ENCODE peak calls at places on chromosomes 13 and 19, in ten cellular contexts. D is K562; P is ovary; I is fibroblast of lung; S is neural progenitor cell; Y is effector memory CD4-positive, alpha-beta T cell; M is H1; R is SK-N-SH; L is cardiac muscle cell; X is adrenal gland. E is an unnamed sample.

GRCh38 chr13:20825476-20825875 is 51.7 kb upstream of the EEF1AKMT1 start:
- DNase-seq in D (no peak), P (no peak), I (peak; percentile 90), S (no peak), Y (no peak), M (no peak), R (no peak), L (no peak), X (no peak), E (no peak)

GRCh38 chr19:17749912-17750317 is 1.4 kb upstream of the FCHO1 start:
- DNase-seq in D (peak; percentile 45), P (no peak), I (no peak), S (no peak), Y (no peak), M (no peak), R (no peak), L (no peak), X (no peak), E (no peak)

GRCh38 chr19:48489608-48490216 is 20.5 kb downstream of the CYTH2 start:
- DNase-seq in D (peak; percentile 78), P (no peak), I (no peak), S (peak; percentile 85), Y (peak; percentile 60), M (peak; percentile 67), R (peak; percentile 88), L (peak; percentile 83), X (peak; percentile 78), E (peak; percentile 68)

GRCh38 chr19:35122687-35123551 is 7.3 kb downstream of the FXYD3 start:
- DNase-seq in D (no peak), P (no peak), I (no peak), S (peak; percentile 59), Y (no peak), M (no peak), R (no peak), L (no peak), X (no peak), E (peak; percentile 51)

GRCh38 chr13:64075543-64076271 is 2660.1 kb upstream of the PCDH20 start:
- DNase-seq in D (peak; percentile 64), P (no peak), I (no peak), S (no peak), Y (no peak), M (no peak), R (no peak), L (no peak), X (no peak), E (peak; percentile 95)

GRCh38 chr13:93875527-93875926 is 604.0 kb downstream of the DCT start:
- DNase-seq in D (no peak), P (no peak), I (peak; percentile 67), S (no peak), Y (no peak), M (no peak), R (no peak), L (no peak), X (no peak), E (peak; percentile 53)

GRCh38 chr13:73060251-73061160 is 1.7 kb downstream of the KLF5 start:
- DNase-seq in D (peak; percentile 31), P (no peak), I (peak; percentile 86), S (peak; percentile 37), Y (no peak), M (no peak), R (peak; percentile 52), L (no peak), X (no peak), E (peak; percentile 78)

GRCh38 chr13:48094404-48094780 is 512 bp downstream of the MED4 start:
- DNase-seq in D (peak; percentile 21), P (no peak), I (peak; percentile 20), S (peak; percentile 35), Y (no peak), M (no peak), R (no peak), L (peak; percentile 59), X (no peak), E (no peak)

GRCh38 chr13:106533940-106534843 is 1.3 kb downstream of the EFNB2 start:
- DNase-seq in D (no peak), P (peak; percentile 28), I (peak; percentile 79), S (peak; percentile 55), Y (no peak), M (no peak), R (peak; percentile 64), L (peak; percentile 64), X (peak; percentile 47), E (peak; percentile 48)

GRCh38 chr19:58513694-58514563 is 2.1 kb upstream of the SLC27A5 start:
- DNase-seq in D (peak; percentile 92), P (peak; percentile 84), I (peak; percentile 79), S (peak; percentile 96), Y (peak; percentile 83), M (peak; percentile 92), R (peak; percentile 99), L (peak; percentile 95), X (peak; percentile 93), E (no peak)

GRCh38 chr19:17337675-17338439 is 504 bp downstream of the GTPBP3 start:
- DNase-seq in D (peak; percentile 72), P (no peak), I (no peak), S (peak; percentile 63), Y (no peak), M (no peak), R (peak; percentile 62), L (peak; percentile 28), X (no peak), E (peak; percentile 57)

GRCh38 chr13:47908200-47908902 is 92.7 kb downstream of the SUCLA2 start:
- DNase-seq in D (no peak), P (no peak), I (peak; percentile 82), S (no peak), Y (no peak), M (no peak), R (no peak), L (no peak), X (no peak), E (peak; percentile 40)

GRCh38 chr19:7612282-7613274 is 16.8 kb downstream of the XAB2 start:
- DNase-seq in D (no peak), P (no peak), I (no peak), S (no peak), Y (no peak), M (no peak), R (no peak), L (no peak), X (no peak), E (no peak)

GRCh38 chr13:91232716-91233115 is 114.8 kb upstream of the MIR17HG start:
- DNase-seq in D (no peak), P (no peak), I (peak; percentile 4), S (no peak), Y (no peak), M (no peak), R (no peak), L (no peak), X (no peak), E (no peak)

DNA sequence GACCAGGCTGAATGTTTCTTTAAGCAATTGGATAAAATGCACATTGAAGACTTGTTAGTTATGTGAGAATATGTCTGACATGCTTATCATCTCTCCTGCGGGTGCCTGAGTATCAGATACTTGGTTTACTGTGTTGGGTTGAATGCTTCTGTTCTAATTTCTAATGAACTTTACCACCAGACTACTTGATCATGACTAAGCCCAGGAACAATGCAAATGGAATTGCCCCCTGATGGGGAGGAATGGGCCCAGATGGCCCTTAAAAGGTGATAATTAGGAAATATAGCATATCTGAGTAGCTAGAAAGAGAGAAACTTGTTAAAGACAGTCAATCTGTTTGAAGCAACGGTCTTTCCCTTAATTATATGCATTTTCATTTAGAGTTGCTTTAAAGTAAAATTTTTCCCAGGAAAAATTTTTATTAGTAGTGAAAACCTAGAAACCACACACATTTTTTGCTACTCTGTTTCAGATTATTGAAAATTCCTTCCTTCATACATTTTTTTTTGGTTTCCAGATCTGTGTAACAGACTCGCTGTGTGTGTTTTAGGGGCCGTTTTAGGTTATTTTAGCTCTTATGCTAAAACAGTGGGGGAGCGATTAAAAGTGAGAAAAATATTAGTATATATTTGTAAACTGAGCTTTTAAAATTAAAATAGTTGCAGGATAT is 186.6 kb downstream of the TM9SF2 start:
- DNase-seq in D (no peak), P (no peak), I (peak; percentile 70), S (peak; percentile 65), Y (no peak), M (peak; percentile 85), R (no peak), L (no peak), X (no peak), E (no peak)
- H3K4me3 ChIP-seq in D (no peak overlapping the region), P (no peak overlapping the region), I (no peak overlapping the region), S (peak overlapping the region; percentile 21), Y (no peak overlapping the region), M (peak overlapping the region; percentile 23), R (no peak overlapping the region), L (no peak overlapping the region), X (no peak overlapping the region), E (no peak overlapping the region)

DNA sequence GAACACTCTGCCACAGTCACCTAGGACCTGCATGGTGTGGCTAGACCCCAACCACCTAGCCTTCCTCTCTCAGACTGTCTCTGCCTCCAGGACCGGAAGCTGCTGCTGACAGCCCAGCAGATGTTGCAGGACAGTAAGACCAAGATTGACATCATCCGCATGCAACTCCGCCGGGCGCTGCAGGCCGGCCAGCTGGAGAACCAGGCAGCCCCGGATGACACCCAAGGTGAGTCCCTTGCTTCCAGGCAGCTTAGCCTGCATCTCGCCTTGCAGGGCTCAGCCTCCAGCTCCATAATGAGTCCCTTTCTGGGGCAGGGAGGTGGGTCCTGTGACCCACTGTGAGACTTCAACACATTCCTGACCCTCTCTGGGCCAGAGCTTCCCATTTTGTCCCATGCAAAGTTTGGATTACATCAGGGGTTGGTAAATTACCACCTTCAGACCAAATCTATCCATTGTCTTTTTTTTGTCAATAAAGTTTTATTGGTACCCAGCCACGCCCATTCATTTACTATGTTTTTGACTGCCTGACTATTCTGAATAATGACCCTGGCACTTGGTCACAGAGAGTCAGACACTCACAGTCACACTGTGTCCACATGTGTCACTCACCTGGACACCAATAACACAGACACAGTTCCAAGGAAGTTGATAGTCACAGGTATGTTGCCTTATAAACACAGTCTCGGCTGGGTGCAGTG is 13.4 kb downstream of the PKN1 start:
- DNase-seq in D (no peak), P (no peak), I (no peak), S (no peak), Y (no peak), M (no peak), R (no peak), L (no peak), X (no peak), E (no peak)
- H3K36me3 ChIP-seq in D (peaks cover 85% of the 10 kb centered on the region), P (no peaks in the 10 kb centered on the region), I (peaks cover 37% of the 10 kb centered on the region), S (no peaks in the 10 kb centered on the region), Y (peaks cover 87% of the 10 kb centered on the region), M (peaks cover 41% of the 10 kb centered on the region), R (peaks cover 45% of the 10 kb centered on the region), L (peaks cover 54% of the 10 kb centered on the region), X (peaks cover 97% of the 10 kb centered on the region), E (peaks cover 80% of the 10 kb centered on the region)

GRCh38 chr13:112132619-112133018 is 65.7 kb downstream of the SOX1 start:
- DNase-seq in D (no peak), P (no peak), I (no peak), S (no peak), Y (no peak), M (no peak), R (no peak), L (no peak), X (no peak), E (no peak)
- H3K27me3 ChIP-seq in D (peaks cover 48% of the 10 kb centered on the region), P (no peaks in the 10 kb centered on the region), I (no peaks in the 10 kb centered on the region), S (no peaks in the 10 kb centered on the region), Y (no peaks in the 10 kb centered on the region), M (peaks cover 4% of the 10 kb centered on the region), R (peaks cover 73% of the 10 kb centered on the region), L (peaks cover 65% of the 10 kb centered on the region), X (no peaks in the 10 kb centered on the region), E (no peaks in the 10 kb centered on the region)

DNA sequence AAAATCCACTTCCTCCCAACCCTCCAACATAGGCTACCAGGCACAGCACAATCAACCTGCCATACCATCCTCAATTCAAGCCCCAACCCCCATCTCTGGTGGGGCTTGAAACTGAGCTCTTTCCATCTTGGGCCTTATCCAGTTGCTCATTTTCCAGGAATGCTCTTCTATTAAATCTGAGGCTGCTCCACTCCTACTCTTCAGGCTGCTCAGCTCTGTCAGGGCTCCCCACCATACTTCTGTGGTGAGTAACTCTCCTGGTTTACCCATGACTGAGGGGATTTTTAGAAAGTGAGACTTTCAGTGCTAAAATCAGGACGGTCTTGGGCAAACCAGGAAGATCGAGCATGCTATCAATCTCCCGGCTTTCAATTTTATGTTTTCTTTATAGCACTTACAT is 512.8 kb downstream of the LMO7 start:
- DNase-seq in D (no peak), P (no peak), I (peak; percentile 93), S (no peak), Y (no peak), M (no peak), R (no peak), L (no peak), X (no peak), E (peak; percentile 68)
- H3K4me3 ChIP-seq in D (no peak overlapping the region), P (no peak overlapping the region), I (no peak overlapping the region), S (no peak overlapping the region), Y (no peak overlapping the region), M (no peak overlapping the region), R (peak overlapping the region; percentile 19), L (no peak overlapping the region), X (no peak overlapping the region), E (no peak overlapping the region)